ENCODE peak calls at places on chromosomes 5 and 9, in eight cellular contexts. K, I, D, B, R, U, A and M are unnamed samples.

GRCh38 chr5:107670927-107671741 is at the start of gene EFNA5:
- ATAC-seq in R (peak), K (peak), D (peak), A (peak), B (peak), I (peak), U (peak), M (peak)

GRCh38 chr5:15850939-15851341 is 328.7 kb downstream of the MARCHF11 start:
- ATAC-seq in I (peak), D (peak), R (no peak), A (no peak), U (no peak), K (peak), B (no peak), M (peak)

GRCh38 chr5:17378346-17378984 is 119.6 kb upstream of the TAF11L2 start:
- ATAC-seq in I (no peak), A (no peak), U (no peak), D (no peak), K (no peak), R (no peak), B (no peak), M (no peak)

GRCh38 chr5:171525086-171525485 is 105.6 kb downstream of the FGF18 start:
- ATAC-seq in K (no peak), U (no peak), R (no peak), A (no peak), I (no peak), D (peak), B (no peak), M (no peak)

GRCh38 chr5:74935752-74936091 is 69.5 kb upstream of the FAM169A start:
- ATAC-seq in K (no peak), U (no peak), I (no peak), D (no peak), B (no peak), A (no peak), R (no peak), M (no peak)

GRCh38 chr5:165869066-165869465 is 2363.6 kb downstream of the MAT2B start:
- ATAC-seq in U (no peak), R (no peak), I (no peak), D (no peak), B (no peak), A (no peak), K (no peak), M (no peak)

GRCh38 chr9:121350993-121351561 is 19.0 kb downstream of the STOM start:
- ATAC-seq in K (peak), I (peak), D (peak), A (no peak), B (no peak), U (peak), R (no peak), M (peak)

GRCh38 chr5:90930756-90931431 is 372.3 kb downstream of the ADGRV1 start:
- ATAC-seq in I (no peak), R (no peak), D (no peak), K (no peak), B (no peak), A (no peak), U (peak), M (no peak)

GRCh38 chr5:14242447-14242846 is 99.3 kb downstream of the TRIO start:
- ATAC-seq in K (no peak), B (no peak), U (no peak), A (no peak), D (no peak), R (no peak), I (no peak), M (no peak)

GRCh38 chr5:8349855-8350254 is 480.9 kb downstream of the MTRR start:
- ATAC-seq in U (no peak), I (no peak), R (no peak), K (no peak), B (peak), A (no peak), D (no peak), M (no peak)

GRCh38 chr5:2702096-2702879 is 49.2 kb downstream of the IRX2 start:
- ATAC-seq in K (no peak), U (no peak), B (no peak), D (no peak), A (no peak), I (no peak), R (no peak), M (no peak)

GRCh38 chr9:87909310-87910041 is 8.3 kb upstream of the SPATA31C1 start:
- ATAC-seq in I (no peak), B (peak), K (no peak), D (peak), A (no peak), U (peak), R (no peak), M (peak)

GRCh38 chr9:14433841-14434511 is 120.0 kb upstream of the NFIB start:
- ATAC-seq in K (peak), A (no peak), B (no peak), I (peak), D (peak), R (no peak), U (peak), M (peak)

GRCh38 chr9:136847827-136848392 is 1.3 kb upstream of the PHPT1 start:
- ATAC-seq in K (peak), A (no peak), U (peak), B (no peak), D (peak), R (peak), I (peak), M (peak)

GRCh38 chr9:121876212-121876611 is 216.9 kb downstream of the TTLL11 start:
- ATAC-seq in I (no peak), D (no peak), U (no peak), A (no peak), K (no peak), R (no peak), B (peak), M (no peak)

GRCh38 chr9:8338249-8338721 is 538.7 kb upstream of the DMAC1 start:
- ATAC-seq in R (no peak), I (peak), A (no peak), D (peak), U (no peak), B (no peak), K (no peak), M (no peak)

GRCh38 chr9:4328723-4329122 is 28.9 kb upstream of the GLIS3 start:
- ATAC-seq in A (no peak), D (no peak), R (no peak), U (no peak), I (no peak), B (no peak), K (no peak), M (peak)

GRCh38 chr9:83330207-83331196 is 207.7 kb downstream of the FRMD3 start:
- ATAC-seq in A (no peak), R (no peak), I (no peak), K (no peak), B (no peak), U (no peak), D (no peak), M (no peak)

GRCh38 chr5:150637245-150638052 is 3.0 kb upstream of the SYNPO start:
- ATAC-seq in A (no peak), I (no peak), R (no peak), K (no peak), D (no peak), U (peak), B (no peak), M (no peak)

GRCh38 chr9:76905661-76905983 is 292 bp downstream of the PRUNE2 start:
- ATAC-seq in R (no peak), U (no peak), B (no peak), D (no peak), A (no peak), I (no peak), K (no peak), M (no peak)

GRCh38 chr5:75052461-75053285 is at the start of gene GCNT4:
- ATAC-seq in U (peak), D (peak), A (peak), B (peak), K (peak), I (peak), R (peak), M (peak)

GRCh38 chr9:129558551-129559505 is 62.1 kb downstream of the C9orf50 start:
- ATAC-seq in K (no peak), R (no peak), A (no peak), U (peak), I (no peak), B (no peak), D (peak), M (no peak)

GRCh38 chr5:41527201-41527779 is 16.9 kb upstream of the PLCXD3 start:
- ATAC-seq in R (no peak), A (no peak), U (peak), B (no peak), K (peak), D (peak), I (peak), M (no peak)

GRCh38 chr5:168712280-168712924 is 133.2 kb upstream of the PANK3 start:
- ATAC-seq in U (peak), R (no peak), A (no peak), D (peak), K (peak), I (peak), B (no peak), M (peak)

GRCh38 chr5:92769986-92770385 is 811.0 kb downstream of the NR2F1-AS1 start:
- ATAC-seq in B (no peak), K (no peak), I (no peak), D (no peak), R (no peak), A (no peak), U (no peak), M (no peak)

GRCh38 chr5:93579561-93580386 is 1.2 kb downstream of the NR2F1-AS1 start:
- ATAC-seq in B (no peak), K (peak), D (peak), I (peak), R (no peak), U (peak), A (no peak), M (peak)

GRCh38 chr9:69667306-69667705 is 4.9 kb downstream of the APBA1 start:
- ATAC-seq in K (no peak), I (no peak), A (no peak), R (no peak), U (no peak), D (no peak), B (no peak), M (no peak)

GRCh38 chr5:149153193-149153750 is 12.0 kb downstream of the ABLIM3 start:
- ATAC-seq in U (no peak), B (no peak), R (no peak), K (no peak), I (no peak), A (no peak), D (no peak), M (no peak)

GRCh38 chr5:32687167-32687831 is 23.8 kb upstream of the NPR3 start:
- ATAC-seq in B (no peak), D (peak), A (no peak), K (no peak), I (peak), U (no peak), R (no peak), M (no peak)

GRCh38 chr9:16986441-16987387 is 116.2 kb upstream of the BNC2 start:
- ATAC-seq in R (no peak), I (no peak), K (no peak), U (no peak), A (no peak), B (no peak), D (no peak), M (peak)

GRCh38 chr5:149794338-149795023 is 64.4 kb downstream of the PPARGC1B start:
- ATAC-seq in B (no peak), I (peak), U (no peak), R (no peak), A (no peak), K (peak), D (peak), M (no peak)

GRCh38 chr5:143314123-143314522 is 89.4 kb downstream of the NR3C1 start:
- ATAC-seq in D (no peak), A (no peak), R (no peak), I (no peak), K (no peak), U (no peak), B (no peak), M (no peak)